ENCODE peak calls at places on chromosomes 5 and 9, in ten cellular contexts. One of them, this sample, is unnamed.

GRCh38 chr5:147234098-147234824 is 565 bp upstream of the STK32A start:
- DNase-seq in EL: no peak
- DNase-seq in NCI-H1930: no peak
- DNase-seq in fibroblast of mammary gland: no peak
- DNase-seq in ureter: no peak
- DNase-seq in HL-60: no peak
- DNase-seq in spleen: no peak
- DNase-seq in RPMI7951: no peak
- DNase-seq in activated effector memory CD4-positive, alpha-beta T cell treated with anti-CD3 and anti-CD28 coated beads, Interleukin-2, amount 50 U/mL, for 16 hours: no peak
- DNase-seq in activated naive CD4-positive, alpha-beta T cell treated with anti-CD3 and anti-CD28 coated beads for 36 hours: no peak
- DNase-seq in this sample: no peak

GRCh38 chr5:143495823-143496275 is 92.4 kb upstream of the NR3C1 start:
- DNase-seq in EL: peak; percentile 69
- DNase-seq in NCI-H1930: no peak
- DNase-seq in fibroblast of mammary gland: peak; percentile 95
- DNase-seq in ureter: no peak
- DNase-seq in HL-60: peak; percentile 4
- DNase-seq in spleen: no peak
- DNase-seq in RPMI7951: peak; percentile 54
- DNase-seq in activated effector memory CD4-positive, alpha-beta T cell treated with anti-CD3 and anti-CD28 coated beads, Interleukin-2, amount 50 U/mL, for 16 hours: no peak
- DNase-seq in activated naive CD4-positive, alpha-beta T cell treated with anti-CD3 and anti-CD28 coated beads for 36 hours: no peak
- DNase-seq in this sample: peak; percentile 62

GRCh38 chr5:151825445-151825844 is 53.7 kb downstream of the G3BP1 start:
- DNase-seq in EL: peak; percentile 67
- DNase-seq in NCI-H1930: peak; percentile 16
- DNase-seq in fibroblast of mammary gland: peak; percentile 75
- DNase-seq in ureter: peak; percentile 71
- DNase-seq in HL-60: peak; percentile 47
- DNase-seq in spleen: no peak
- DNase-seq in RPMI7951: peak; percentile 51
- DNase-seq in activated effector memory CD4-positive, alpha-beta T cell treated with anti-CD3 and anti-CD28 coated beads, Interleukin-2, amount 50 U/mL, for 16 hours: no peak
- DNase-seq in activated naive CD4-positive, alpha-beta T cell treated with anti-CD3 and anti-CD28 coated beads for 36 hours: peak; percentile 52
- DNase-seq in this sample: no peak

GRCh38 chr5:154795235-154795596 is 40.0 kb downstream of the LARP1 start:
- DNase-seq in EL: no peak
- DNase-seq in NCI-H1930: no peak
- DNase-seq in fibroblast of mammary gland: peak; percentile 67
- DNase-seq in ureter: no peak
- DNase-seq in HL-60: no peak
- DNase-seq in spleen: no peak
- DNase-seq in RPMI7951: no peak
- DNase-seq in activated effector memory CD4-positive, alpha-beta T cell treated with anti-CD3 and anti-CD28 coated beads, Interleukin-2, amount 50 U/mL, for 16 hours: no peak
- DNase-seq in activated naive CD4-positive, alpha-beta T cell treated with anti-CD3 and anti-CD28 coated beads for 36 hours: no peak
- DNase-seq in this sample: no peak

GRCh38 chr9:86953181-86953580 is 5.9 kb upstream of the GAS1 start:
- DNase-seq in EL: no peak
- DNase-seq in NCI-H1930: no peak
- DNase-seq in fibroblast of mammary gland: no peak
- DNase-seq in ureter: no peak
- DNase-seq in HL-60: no peak
- DNase-seq in spleen: no peak
- DNase-seq in RPMI7951: no peak
- DNase-seq in activated effector memory CD4-positive, alpha-beta T cell treated with anti-CD3 and anti-CD28 coated beads, Interleukin-2, amount 50 U/mL, for 16 hours: no peak
- DNase-seq in activated naive CD4-positive, alpha-beta T cell treated with anti-CD3 and anti-CD28 coated beads for 36 hours: no peak
- DNase-seq in this sample: no peak

GRCh38 chr5:97182571-97183099 is 412 bp downstream of the RIOK2 start:
- DNase-seq in EL: peak; percentile 59
- DNase-seq in NCI-H1930: no peak
- DNase-seq in fibroblast of mammary gland: peak; percentile 45
- DNase-seq in ureter: no peak
- DNase-seq in HL-60: no peak
- DNase-seq in spleen: no peak
- DNase-seq in RPMI7951: peak; percentile 8
- DNase-seq in activated effector memory CD4-positive, alpha-beta T cell treated with anti-CD3 and anti-CD28 coated beads, Interleukin-2, amount 50 U/mL, for 16 hours: no peak
- DNase-seq in activated naive CD4-positive, alpha-beta T cell treated with anti-CD3 and anti-CD28 coated beads for 36 hours: no peak
- DNase-seq in this sample: no peak

GRCh38 chr9:5389109-5389732 is 48.5 kb downstream of the PLGRKT start:
- DNase-seq in EL: peak; percentile 87
- DNase-seq in NCI-H1930: no peak
- DNase-seq in fibroblast of mammary gland: peak; percentile 96
- DNase-seq in ureter: no peak
- DNase-seq in HL-60: peak; percentile 44
- DNase-seq in spleen: no peak
- DNase-seq in RPMI7951: peak; percentile 88
- DNase-seq in activated effector memory CD4-positive, alpha-beta T cell treated with anti-CD3 and anti-CD28 coated beads, Interleukin-2, amount 50 U/mL, for 16 hours: no peak
- DNase-seq in activated naive CD4-positive, alpha-beta T cell treated with anti-CD3 and anti-CD28 coated beads for 36 hours: peak; percentile 54
- DNase-seq in this sample: no peak

GRCh38 chr5:76867827-76868693 is 18.2 kb downstream of the S100Z start:
- DNase-seq in EL: peak; percentile 70
- DNase-seq in NCI-H1930: peak; percentile 4
- DNase-seq in fibroblast of mammary gland: peak; percentile 71
- DNase-seq in ureter: peak; percentile 63
- DNase-seq in HL-60: peak; percentile 35
- DNase-seq in spleen: no peak
- DNase-seq in RPMI7951: peak; percentile 64
- DNase-seq in activated effector memory CD4-positive, alpha-beta T cell treated with anti-CD3 and anti-CD28 coated beads, Interleukin-2, amount 50 U/mL, for 16 hours: peak; percentile 82
- DNase-seq in activated naive CD4-positive, alpha-beta T cell treated with anti-CD3 and anti-CD28 coated beads for 36 hours: peak; percentile 83
- DNase-seq in this sample: peak; percentile 69

GRCh38 chr5:146248536-146248935 is 45.1 kb downstream of the RBM27 start:
- DNase-seq in EL: no peak
- DNase-seq in NCI-H1930: no peak
- DNase-seq in fibroblast of mammary gland: no peak
- DNase-seq in ureter: no peak
- DNase-seq in HL-60: no peak
- DNase-seq in spleen: no peak
- DNase-seq in RPMI7951: no peak
- DNase-seq in activated effector memory CD4-positive, alpha-beta T cell treated with anti-CD3 and anti-CD28 coated beads, Interleukin-2, amount 50 U/mL, for 16 hours: no peak
- DNase-seq in activated naive CD4-positive, alpha-beta T cell treated with anti-CD3 and anti-CD28 coated beads for 36 hours: no peak
- DNase-seq in this sample: no peak

GRCh38 chr9:125888220-125888619 is 141.0 kb downstream of the PBX3 start:
- DNase-seq in EL: peak; percentile 37
- DNase-seq in NCI-H1930: no peak
- DNase-seq in fibroblast of mammary gland: peak; percentile 49
- DNase-seq in ureter: no peak
- DNase-seq in HL-60: no peak
- DNase-seq in spleen: no peak
- DNase-seq in RPMI7951: peak; percentile 11
- DNase-seq in activated effector memory CD4-positive, alpha-beta T cell treated with anti-CD3 and anti-CD28 coated beads, Interleukin-2, amount 50 U/mL, for 16 hours: no peak
- DNase-seq in activated naive CD4-positive, alpha-beta T cell treated with anti-CD3 and anti-CD28 coated beads for 36 hours: no peak
- DNase-seq in this sample: no peak

GRCh38 chr9:6271508-6272228 is 56.1 kb downstream of the IL33 start:
- DNase-seq in EL: no peak
- DNase-seq in NCI-H1930: no peak
- DNase-seq in fibroblast of mammary gland: no peak
- DNase-seq in ureter: no peak
- DNase-seq in HL-60: no peak
- DNase-seq in spleen: no peak
- DNase-seq in RPMI7951: no peak
- DNase-seq in activated effector memory CD4-positive, alpha-beta T cell treated with anti-CD3 and anti-CD28 coated beads, Interleukin-2, amount 50 U/mL, for 16 hours: no peak
- DNase-seq in activated naive CD4-positive, alpha-beta T cell treated with anti-CD3 and anti-CD28 coated beads for 36 hours: no peak
- DNase-seq in this sample: no peak

GRCh38 chr5:149804478-149805450 is 74.7 kb downstream of the PPARGC1B start:
- DNase-seq in EL: no peak
- DNase-seq in NCI-H1930: no peak
- DNase-seq in fibroblast of mammary gland: no peak
- DNase-seq in ureter: no peak
- DNase-seq in HL-60: no peak
- DNase-seq in spleen: no peak
- DNase-seq in RPMI7951: no peak
- DNase-seq in activated effector memory CD4-positive, alpha-beta T cell treated with anti-CD3 and anti-CD28 coated beads, Interleukin-2, amount 50 U/mL, for 16 hours: no peak
- DNase-seq in activated naive CD4-positive, alpha-beta T cell treated with anti-CD3 and anti-CD28 coated beads for 36 hours: no peak
- DNase-seq in this sample: no peak

GRCh38 chr9:127424669-127424986 is 446 bp downstream of the ZNF79 start:
- DNase-seq in EL: peak; percentile 17
- DNase-seq in NCI-H1930: no peak
- DNase-seq in fibroblast of mammary gland: no peak
- DNase-seq in ureter: no peak
- DNase-seq in HL-60: peak; percentile 37
- DNase-seq in spleen: no peak
- DNase-seq in RPMI7951: no peak
- DNase-seq in activated effector memory CD4-positive, alpha-beta T cell treated with anti-CD3 and anti-CD28 coated beads, Interleukin-2, amount 50 U/mL, for 16 hours: no peak
- DNase-seq in activated naive CD4-positive, alpha-beta T cell treated with anti-CD3 and anti-CD28 coated beads for 36 hours: peak; percentile 52
- DNase-seq in this sample: no peak

GRCh38 chr9:94806307-94806893 is 79.9 kb downstream of the AOPEP start:
- DNase-seq in EL: no peak
- DNase-seq in NCI-H1930: no peak
- DNase-seq in fibroblast of mammary gland: no peak
- DNase-seq in ureter: no peak
- DNase-seq in HL-60: no peak
- DNase-seq in spleen: no peak
- DNase-seq in RPMI7951: no peak
- DNase-seq in activated effector memory CD4-positive, alpha-beta T cell treated with anti-CD3 and anti-CD28 coated beads, Interleukin-2, amount 50 U/mL, for 16 hours: no peak
- DNase-seq in activated naive CD4-positive, alpha-beta T cell treated with anti-CD3 and anti-CD28 coated beads for 36 hours: no peak
- DNase-seq in this sample: no peak

GRCh38 chr5:38607396-38607795 is 51.0 kb upstream of the LIFR start:
- DNase-seq in EL: peak; percentile 91
- DNase-seq in NCI-H1930: no peak
- DNase-seq in fibroblast of mammary gland: peak; percentile 96
- DNase-seq in ureter: no peak
- DNase-seq in HL-60: peak; percentile 58
- DNase-seq in spleen: no peak
- DNase-seq in RPMI7951: peak; percentile 92
- DNase-seq in activated effector memory CD4-positive, alpha-beta T cell treated with anti-CD3 and anti-CD28 coated beads, Interleukin-2, amount 50 U/mL, for 16 hours: no peak
- DNase-seq in activated naive CD4-positive, alpha-beta T cell treated with anti-CD3 and anti-CD28 coated beads for 36 hours: no peak
- DNase-seq in this sample: no peak

GRCh38 chr9:36423196-36423595 is 23.1 kb upstream of the RNF38 start:
- DNase-seq in EL: no peak
- DNase-seq in NCI-H1930: no peak
- DNase-seq in fibroblast of mammary gland: no peak
- DNase-seq in ureter: no peak
- DNase-seq in HL-60: no peak
- DNase-seq in spleen: no peak
- DNase-seq in RPMI7951: no peak
- DNase-seq in activated effector memory CD4-positive, alpha-beta T cell treated with anti-CD3 and anti-CD28 coated beads, Interleukin-2, amount 50 U/mL, for 16 hours: no peak
- DNase-seq in activated naive CD4-positive, alpha-beta T cell treated with anti-CD3 and anti-CD28 coated beads for 36 hours: no peak
- DNase-seq in this sample: no peak

GRCh38 chr9:136339173-136339957 is 12.0 kb downstream of the GPSM1 start:
- DNase-seq in EL: peak; percentile 38
- DNase-seq in NCI-H1930: peak; percentile 14
- DNase-seq in fibroblast of mammary gland: peak; percentile 55
- DNase-seq in ureter: no peak
- DNase-seq in HL-60: peak; percentile 76
- DNase-seq in spleen: peak; percentile 90
- DNase-seq in RPMI7951: peak; percentile 36
- DNase-seq in activated effector memory CD4-positive, alpha-beta T cell treated with anti-CD3 and anti-CD28 coated beads, Interleukin-2, amount 50 U/mL, for 16 hours: peak; percentile 77
- DNase-seq in activated naive CD4-positive, alpha-beta T cell treated with anti-CD3 and anti-CD28 coated beads for 36 hours: no peak
- DNase-seq in this sample: peak; percentile 81

GRCh38 chr5:146208916-146209522 is 5.6 kb downstream of the RBM27 start:
- DNase-seq in EL: no peak
- DNase-seq in NCI-H1930: no peak
- DNase-seq in fibroblast of mammary gland: no peak
- DNase-seq in ureter: no peak
- DNase-seq in HL-60: no peak
- DNase-seq in spleen: no peak
- DNase-seq in RPMI7951: no peak
- DNase-seq in activated effector memory CD4-positive, alpha-beta T cell treated with anti-CD3 and anti-CD28 coated beads, Interleukin-2, amount 50 U/mL, for 16 hours: no peak
- DNase-seq in activated naive CD4-positive, alpha-beta T cell treated with anti-CD3 and anti-CD28 coated beads for 36 hours: no peak
- DNase-seq in this sample: no peak

GRCh38 chr5:133938932-133939331 is 29.5 kb downstream of the C5orf15 start:
- DNase-seq in EL: no peak
- DNase-seq in NCI-H1930: no peak
- DNase-seq in fibroblast of mammary gland: no peak
- DNase-seq in ureter: no peak
- DNase-seq in HL-60: no peak
- DNase-seq in spleen: no peak
- DNase-seq in RPMI7951: no peak
- DNase-seq in activated effector memory CD4-positive, alpha-beta T cell treated with anti-CD3 and anti-CD28 coated beads, Interleukin-2, amount 50 U/mL, for 16 hours: no peak
- DNase-seq in activated naive CD4-positive, alpha-beta T cell treated with anti-CD3 and anti-CD28 coated beads for 36 hours: peak; percentile 22
- DNase-seq in this sample: no peak

GRCh38 chr9:72857632-72858011 is 95.2 kb downstream of the ALDH1A1 start:
- DNase-seq in EL: no peak
- DNase-seq in NCI-H1930: no peak
- DNase-seq in fibroblast of mammary gland: no peak
- DNase-seq in ureter: no peak
- DNase-seq in HL-60: no peak
- DNase-seq in spleen: no peak
- DNase-seq in RPMI7951: no peak
- DNase-seq in activated effector memory CD4-positive, alpha-beta T cell treated with anti-CD3 and anti-CD28 coated beads, Interleukin-2, amount 50 U/mL, for 16 hours: no peak
- DNase-seq in activated naive CD4-positive, alpha-beta T cell treated with anti-CD3 and anti-CD28 coated beads for 36 hours: no peak
- DNase-seq in this sample: no peak

GRCh38 chr9:36765468-36766341 is 193.0 kb downstream of the MELK start:
- DNase-seq in EL: peak; percentile 56
- DNase-seq in NCI-H1930: peak; percentile 89
- DNase-seq in fibroblast of mammary gland: peak; percentile 45
- DNase-seq in ureter: peak; percentile 49
- DNase-seq in HL-60: peak; percentile 90
- DNase-seq in spleen: peak; percentile 95
- DNase-seq in RPMI7951: peak; percentile 57
- DNase-seq in activated effector memory CD4-positive, alpha-beta T cell treated with anti-CD3 and anti-CD28 coated beads, Interleukin-2, amount 50 U/mL, for 16 hours: peak; percentile 95
- DNase-seq in activated naive CD4-positive, alpha-beta T cell treated with anti-CD3 and anti-CD28 coated beads for 36 hours: peak; percentile 95
- DNase-seq in this sample: no peak

GRCh38 chr5:15587941-15588340 is 88.0 kb downstream of the FBXL7 start:
- DNase-seq in EL: no peak
- DNase-seq in NCI-H1930: no peak
- DNase-seq in fibroblast of mammary gland: peak; percentile 38
- DNase-seq in ureter: no peak
- DNase-seq in HL-60: no peak
- DNase-seq in spleen: no peak
- DNase-seq in RPMI7951: no peak
- DNase-seq in activated effector memory CD4-positive, alpha-beta T cell treated with anti-CD3 and anti-CD28 coated beads, Interleukin-2, amount 50 U/mL, for 16 hours: no peak
- DNase-seq in activated naive CD4-positive, alpha-beta T cell treated with anti-CD3 and anti-CD28 coated beads for 36 hours: no peak
- DNase-seq in this sample: no peak